ENCODE peak calls at places on chromosomes 13 and 19, in eight cellular contexts. B is tibial nerve; T is mesendoderm; Q is endodermal cell; W is left ventricle myocardium inferior; O is PC-3; I is CD4-positive, alpha-beta memory T cell; G is tibial artery. X is an unnamed sample.

GRCh38 chr13:59677966-59678814 is 485.5 kb downstream of the DIAPH3 start:
- DNase-seq in O (peak), W (no peak), B (peak), Q (no peak), G (no peak), I (no peak), T (peak), X (peak)

GRCh38 chr19:8332976-8333770 is 9.9 kb downstream of the KANK3 start:
- DNase-seq in B (no peak), I (no peak), O (no peak), T (no peak), G (no peak), W (peak), Q (peak), X (no peak)

GRCh38 chr13:84433024-84433423 is 550.8 kb upstream of the SLITRK1 start:
- DNase-seq in O (no peak), W (no peak), G (no peak), T (no peak), Q (no peak), I (no peak), B (no peak), X (no peak)

GRCh38 chr19:41994521-41994971 is 516 bp upstream of the ATP1A3 start:
- DNase-seq in I (no peak), B (no peak), O (no peak), W (no peak), G (no peak), T (no peak), Q (no peak), X (no peak)

GRCh38 chr13:80562423-80562822 is 221.5 kb upstream of the SPRY2 start:
- DNase-seq in Q (no peak), G (no peak), T (no peak), I (no peak), W (no peak), B (no peak), O (peak), X (no peak)

GRCh38 chr19:49432141-49433073 is 7.2 kb downstream of the GFY start:
- DNase-seq in G (no peak), W (no peak), T (peak), Q (peak), I (peak), O (no peak), B (no peak), X (no peak)

GRCh38 chr19:16847407-16847806 is 18.2 kb downstream of the SIN3B start:
- DNase-seq in O (no peak), G (no peak), W (no peak), I (no peak), B (no peak), T (no peak), Q (no peak), X (no peak)

GRCh38 chr13:74203576-74203975 is 69.4 kb upstream of the KLF12 start:
- DNase-seq in G (no peak), O (no peak), W (no peak), Q (no peak), I (no peak), T (no peak), B (no peak), X (no peak)

GRCh38 chr19:9956956-9957355 is 20.6 kb upstream of the OLFM2 start:
- DNase-seq in O (no peak), Q (no peak), I (no peak), B (no peak), W (no peak), T (no peak), G (no peak), X (no peak)

GRCh38 chr19:2233601-2234280 is 2.4 kb downstream of the PLEKHJ1 start:
- DNase-seq in W (no peak), B (no peak), Q (no peak), O (no peak), G (no peak), T (no peak), I (no peak), X (no peak)

GRCh38 chr19:44525721-44526430 is 3.6 kb downstream of the CEACAM20 start:
- DNase-seq in O (no peak), T (no peak), W (no peak), Q (no peak), B (no peak), I (no peak), G (no peak), X (no peak)

GRCh38 chr19:3565177-3565576 is 7.6 kb upstream of the HMG20B start:
- DNase-seq in T (no peak), O (peak), W (no peak), I (no peak), B (no peak), G (no peak), Q (no peak), X (no peak)

GRCh38 chr19:11254662-11255061 is 7.7 kb downstream of the DOCK6 start:
- DNase-seq in B (no peak), T (no peak), G (no peak), W (no peak), I (no peak), O (peak), Q (no peak), X (no peak)

GRCh38 chr13:40398060-40398459 is 268.4 kb downstream of the FOXO1 start:
- DNase-seq in W (no peak), O (no peak), G (no peak), T (no peak), Q (no peak), B (no peak), I (no peak), X (no peak)

GRCh38 chr19:43467730-43468129 is 2.3 kb upstream of the LYPD3 start:
- DNase-seq in W (no peak), I (no peak), T (no peak), Q (no peak), O (peak), B (no peak), G (no peak), X (peak)

GRCh38 chr19:49512970-49513745 is 697 bp downstream of the FCGRT start:
- DNase-seq in O (no peak), B (peak), Q (peak), T (peak), G (no peak), I (no peak), W (peak), X (no peak)

GRCh38 chr19:6718111-6718740 is 2.2 kb downstream of the C3 start:
- DNase-seq in B (no peak), Q (peak), O (no peak), I (no peak), T (no peak), G (no peak), W (no peak), X (no peak)

GRCh38 chr19:50949792-50950320 is 3.0 kb downstream of the KLK5 start:
- DNase-seq in I (no peak), B (no peak), Q (peak), G (no peak), W (no peak), T (peak), O (no peak), X (no peak)

GRCh38 chr19:17777840-17778620 is 16.9 kb upstream of the B3GNT3 start:
- DNase-seq in I (no peak), O (peak), W (peak), T (peak), G (peak), Q (peak), B (peak), X (peak)

GRCh38 chr19:53965091-53965490 is 2.4 kb downstream of the CACNG8 start:
- DNase-seq in I (no peak), T (no peak), B (no peak), G (no peak), Q (no peak), O (no peak), W (no peak), X (no peak)

GRCh38 chr19:43469160-43469480 is 3.7 kb upstream of the LYPD3 start:
- DNase-seq in O (no peak), I (peak), W (no peak), B (no peak), G (no peak), Q (no peak), T (no peak), X (no peak)

GRCh38 chr13:29693297-29693945 is 97.9 kb upstream of the SLC7A1 start:
- DNase-seq in G (no peak), B (no peak), Q (no peak), O (no peak), I (no peak), T (no peak), W (no peak), X (peak)

GRCh38 chr19:8204961-8205360 is 4.2 kb upstream of the CERS4 start:
- DNase-seq in B (no peak), T (no peak), G (no peak), Q (peak), O (peak), W (no peak), I (no peak), X (no peak)

GRCh38 chr19:53311897-53312296 is 21.7 kb upstream of the ZNF845 start:
- DNase-seq in O (no peak), B (no peak), I (no peak), G (no peak), W (no peak), T (no peak), Q (no peak), X (no peak)

GRCh38 chr19:3983936-3984583 is 1.2 kb downstream of the EEF2 start:
- DNase-seq in W (no peak), Q (peak), O (peak), I (no peak), G (no peak), B (no peak), T (no peak), X (no peak)

GRCh38 chr19:49983645-49984229 is 22.8 kb upstream of the SIGLEC11 start:
- DNase-seq in I (peak), Q (peak), B (peak), W (peak), T (peak), O (peak), G (peak), X (peak)

GRCh38 chr13:43153436-43154082 is 130.2 kb downstream of the DNAJC15 start:
- DNase-seq in T (peak), Q (no peak), I (no peak), O (peak), W (no peak), G (no peak), B (no peak), X (peak)

GRCh38 chr19:33063356-33064116 is 1.2 kb downstream of the RHPN2 start:
- DNase-seq in T (no peak), I (no peak), B (no peak), O (peak), G (no peak), W (no peak), Q (peak), X (peak)

GRCh38 chr13:73467103-73467502 is 408.3 kb downstream of the KLF5 start:
- DNase-seq in Q (no peak), W (no peak), G (no peak), B (no peak), O (no peak), I (no peak), T (peak), X (no peak)

GRCh38 chr19:1125601-1126533 is 22.1 kb downstream of the GPX4 start:
- DNase-seq in T (no peak), W (no peak), O (peak), B (no peak), G (peak), I (no peak), Q (no peak), X (no peak)

GRCh38 chr19:16389848-16390247 is 65.2 kb downstream of the KLF2 start:
- DNase-seq in Q (no peak), G (no peak), O (no peak), T (no peak), B (no peak), W (no peak), I (no peak), X (no peak)

GRCh38 chr19:50994129-50994528 is 7.3 kb downstream of the KLK8 start:
- DNase-seq in B (no peak), W (no peak), I (no peak), G (no peak), T (peak), Q (peak), O (peak), X (no peak)

GRCh38 chr19:44777715-44778347 is at the start of gene CBLC:
- DNase-seq in Q (peak), W (no peak), I (no peak), B (no peak), T (peak), O (peak), G (no peak), X (peak)

GRCh38 chr19:2867025-2867991 is at the start of gene ZNF556:
- DNase-seq in G (no peak), Q (peak), B (peak), O (peak), W (no peak), I (no peak), T (no peak), X (peak)

GRCh38 chr13:108609353-108609752 is 20.1 kb upstream of the MYO16 start:
- DNase-seq in O (peak), B (no peak), G (no peak), I (no peak), Q (no peak), W (no peak), T (peak), X (peak)

GRCh38 chr13:51342706-51343105 is 3.2 kb downstream of the SERPINE3 start:
- DNase-seq in I (no peak), T (no peak), G (no peak), Q (no peak), W (no peak), O (no peak), B (no peak), X (no peak)

GRCh38 chr13:57627663-57628062 is 3.9 kb upstream of the PCDH17 start:
- DNase-seq in Q (no peak), O (peak), T (no peak), B (no peak), W (no peak), G (no peak), I (no peak), X (no peak)

GRCh38 chr19:2610637-2611482 is 91.6 kb downstream of the GNG7 start:
- DNase-seq in W (peak), B (peak), I (peak), T (peak), Q (peak), O (peak), G (peak), X (peak)

GRCh38 chr19:21586341-21587116 is 81.1 kb downstream of the ZNF429 start:
- DNase-seq in B (no peak), Q (peak), I (no peak), T (peak), W (peak), O (no peak), G (no peak), X (no peak)
- H3K27ac ChIP-seq in B (no peak), Q (no peak), I (no peak), T (no peak), W (peak), O (no peak), G (peak), X (no peak)

GRCh38 chr19:5489511-5489910 is 34.3 kb downstream of the ZNRF4 start:
- DNase-seq in G (no peak), W (no peak), T (no peak), I (no peak), B (no peak), O (no peak), Q (no peak), X (no peak)
- H3K27ac ChIP-seq in G (no peak), W (no peak), T (no peak), I (no peak), B (no peak), O (no peak), Q (no peak), X (no peak)

DNA sequence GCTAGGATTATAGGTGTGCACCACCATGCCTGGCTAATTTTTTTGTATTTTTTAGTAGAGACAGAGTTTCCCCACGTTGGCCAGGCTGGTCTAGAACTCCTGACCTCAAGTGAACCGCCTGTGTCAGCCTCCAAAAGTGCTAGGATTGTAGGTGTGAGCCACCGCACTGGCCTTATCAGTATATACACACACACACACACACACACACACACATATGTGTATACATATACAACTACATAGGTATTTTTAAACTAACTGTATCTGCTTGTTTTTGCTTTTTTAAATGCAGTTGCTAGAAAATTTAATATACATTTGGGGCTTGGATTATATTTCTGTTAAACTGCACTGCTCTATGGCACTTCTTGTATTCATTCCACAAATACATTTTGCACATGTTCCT is 3.1 kb downstream of the CARD8 start:
- DNase-seq in I (no peak), G (no peak), B (no peak), Q (no peak), O (no peak), T (no peak), W (no peak), X (no peak)
- H3K27ac ChIP-seq in I (no peak), G (no peak), B (no peak), Q (no peak), O (no peak), T (no peak), W (no peak), X (no peak)

GRCh38 chr19:29266001-29266400 is 53.0 kb upstream of the UQCRFS1 start:
- DNase-seq in W (no peak), B (no peak), G (no peak), Q (peak), T (no peak), I (no peak), O (no peak), X (no peak)

GRCh38 chr19:29267701-29268100 is 54.8 kb upstream of the UQCRFS1 start:
- DNase-seq in O (no peak), Q (no peak), I (no peak), B (no peak), T (no peak), W (no peak), G (no peak), X (no peak)

GRCh38 chr19:29268103-29268502 is 55.2 kb upstream of the UQCRFS1 start:
- DNase-seq in B (no peak), G (no peak), O (no peak), T (no peak), W (no peak), Q (peak), I (no peak), X (no peak)

GRCh38 chr19:29265436-29265835 is 52.5 kb upstream of the UQCRFS1 start:
- DNase-seq in W (no peak), G (no peak), I (no peak), T (no peak), Q (no peak), O (no peak), B (no peak), X (no peak)

GRCh38 chr19:29266603-29267002 is 53.7 kb upstream of the UQCRFS1 start:
- DNase-seq in O (no peak), I (no peak), G (no peak), W (no peak), Q (peak), B (no peak), T (no peak), X (no peak)
- H3K27ac ChIP-seq in O (no peak), I (no peak), G (no peak), W (no peak), Q (no peak), B (no peak), T (no peak), X (no peak)

DNA sequence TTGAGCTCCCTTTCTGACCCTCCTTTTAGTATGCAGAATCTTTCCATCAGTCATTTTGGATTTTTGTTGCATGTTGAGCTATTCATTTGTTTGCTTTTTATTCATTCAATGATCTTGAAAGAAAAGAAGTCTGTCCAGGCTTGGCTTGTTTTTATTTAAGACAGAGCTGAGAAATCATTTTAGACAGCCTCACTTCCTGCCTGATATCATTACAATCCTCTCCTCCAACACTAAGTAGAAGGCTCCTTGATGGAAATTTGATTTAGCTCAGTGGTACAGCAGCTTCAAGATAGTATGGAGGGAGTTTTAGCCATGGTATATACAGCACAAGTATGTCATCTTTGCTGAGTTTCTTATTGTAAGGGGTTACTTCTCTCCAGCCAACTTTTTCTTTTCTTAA is 28.4 kb downstream of the MBNL2 start:
- DNase-seq in W (no peak), G (no peak), O (no peak), T (no peak), I (no peak), B (no peak), Q (no peak), X (no peak)
- H3K27ac ChIP-seq in W (peak), G (peak), O (no peak), T (no peak), I (no peak), B (peak), Q (peak), X (no peak)

GRCh38 chr13:111924676-111925075 is 142.3 kb upstream of the SOX1 start:
- DNase-seq in O (no peak), I (no peak), B (no peak), T (no peak), W (no peak), G (no peak), Q (no peak), X (no peak)

GRCh38 chr13:111927181-111927540 is 139.8 kb upstream of the SOX1 start:
- DNase-seq in I (no peak), B (no peak), O (no peak), Q (peak), W (no peak), G (no peak), T (no peak), X (no peak)

GRCh38 chr13:111926501-111927180 is 140.3 kb upstream of the SOX1 start:
- DNase-seq in G (no peak), B (no peak), Q (peak), O (no peak), T (no peak), I (no peak), W (no peak), X (no peak)

GRCh38 chr13:111922086-111922485 is 144.9 kb upstream of the SOX1 start:
- DNase-seq in O (no peak), G (no peak), Q (peak), W (no peak), I (no peak), B (no peak), T (no peak), X (no peak)

DNA sequence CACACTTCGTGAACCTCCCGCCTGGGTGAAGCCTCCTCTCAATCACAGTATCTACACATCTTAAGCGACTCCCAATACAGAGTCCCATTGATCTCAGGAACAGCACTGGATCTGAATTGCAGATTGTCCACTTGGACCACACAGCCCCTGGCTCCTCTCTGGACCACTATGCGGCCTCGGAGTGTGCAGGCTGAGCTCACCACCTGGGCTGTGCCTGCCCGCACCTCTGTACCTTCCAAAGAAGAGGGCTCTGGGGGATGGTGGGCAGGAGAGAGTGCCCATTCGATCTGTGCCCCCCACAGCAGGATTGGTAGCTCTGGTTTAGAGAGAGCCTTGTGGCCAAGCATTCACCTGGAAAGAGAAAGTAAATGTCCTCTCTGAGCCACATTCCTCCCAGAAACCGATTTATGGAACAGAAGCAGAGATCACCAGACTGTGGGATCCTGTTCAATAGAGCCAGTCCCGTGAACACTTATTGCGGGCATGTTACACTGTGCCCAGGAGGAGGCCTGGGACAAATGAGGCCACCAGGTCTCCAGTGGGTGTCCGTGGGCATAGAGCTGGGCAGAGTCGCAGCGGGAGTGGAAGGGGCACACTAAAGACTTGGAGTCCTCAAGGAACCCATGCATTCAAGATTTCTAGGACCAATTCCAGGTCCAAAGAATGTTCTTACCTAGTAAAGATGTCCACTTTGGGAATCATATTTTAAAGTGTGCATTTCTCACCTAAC is 141.6 kb upstream of the SOX1 start:
- DNase-seq in I (no peak), T (no peak), W (no peak), B (no peak), Q (peak), O (no peak), G (no peak), X (no peak)
- H3K27ac ChIP-seq in I (no peak), T (no peak), W (no peak), B (no peak), Q (no peak), O (no peak), G (no peak), X (no peak)

GRCh38 chr13:82688400-82688999 is 1193.8 kb downstream of the SLITRK1 start:
- DNase-seq in T (no peak), G (no peak), O (peak), Q (no peak), W (no peak), I (no peak), B (no peak), X (no peak)
- H3K27ac ChIP-seq in T (no peak), G (no peak), O (no peak), Q (no peak), W (no peak), I (peak), B (no peak), X (no peak)

X was measured in RWPE1.